ENCODE peak calls at places on chromosomes 1 and 21, in five cellular contexts. X is lung microvascular endothelial cell; N is tibial nerve; H is endothelial cell; Q is stimulated activated naive B cell treated with anti-CD40 and anti-IgM and Interleukin-4, amounts not matched to agents 10 μg/mL and 1 μg/mL and 100 μg/mL, for 72 hours. B is an unnamed sample.

GRCh38 chr21:40049031-40049958 is 182.1 kb downstream of the PCP4 start:
- DNase-seq in X (no peak), N (no peak), H (no peak), Q (no peak), B (no peak)

GRCh38 chr1:201363455-201363854 is 14.0 kb downstream of the TNNT2 start:
- DNase-seq in X (no peak), N (no peak), H (no peak), Q (no peak), B (no peak)

GRCh38 chr1:169601096-169601881 is 15.0 kb upstream of the F5 start:
- DNase-seq in X (peak; percentile 51), N (no peak), H (no peak), Q (no peak), B (peak; percentile 56)

GRCh38 chr21:37463083-37463780 is 96.7 kb downstream of the DYRK1A start:
- DNase-seq in X (peak; percentile 61), N (no peak), H (no peak), Q (no peak), B (no peak)

GRCh38 chr1:153495536-153495935 is 35.1 kb upstream of the S100A7 start:
- DNase-seq in X (no peak), N (no peak), H (no peak), Q (no peak), B (no peak)

GRCh38 chr1:157073944-157074685 is 25.5 kb downstream of the ETV3L start:
- DNase-seq in X (peak; percentile 83), N (peak; percentile 37), H (peak; percentile 73), Q (peak; percentile 26), B (peak; percentile 73)

GRCh38 chr1:181469829-181470228 is 13.5 kb upstream of the CACNA1E start:
- DNase-seq in X (no peak), N (no peak), H (no peak), Q (no peak), B (no peak)

GRCh38 chr1:147214842-147215539 is 10.1 kb downstream of the FMO5 start:
- DNase-seq in X (no peak), N (no peak), H (no peak), Q (no peak), B (no peak)

GRCh38 chr1:168161459-168161858 is 17.3 kb upstream of the TIPRL start:
- DNase-seq in X (no peak), N (no peak), H (no peak), Q (no peak), B (no peak)

GRCh38 chr1:231196728-231197127 is 34.9 kb downstream of the TRIM67 start:
- DNase-seq in X (no peak), N (no peak), H (no peak), Q (no peak), B (no peak)

GRCh38 chr1:36359911-36360310 is 25.8 kb downstream of the STK40 start:
- DNase-seq in X (peak; percentile 60), N (no peak), H (no peak), Q (no peak), B (no peak)

GRCh38 chr1:39573736-39574624 is 2.6 kb downstream of the PABPC4 start:
- DNase-seq in X (peak; percentile 47), N (no peak), H (no peak), Q (no peak), B (no peak)

GRCh38 chr21:15495965-15496364 is 233.8 kb upstream of the USP25 start:
- DNase-seq in X (peak; percentile 17), N (no peak), H (no peak), Q (no peak), B (no peak)

GRCh38 chr1:182614796-182615451 is 10.7 kb upstream of the RGS16 start:
- DNase-seq in X (peak; percentile 72), N (peak; percentile 51), H (peak; percentile 69), Q (peak; percentile 64), B (peak; percentile 55)

GRCh38 chr1:91884459-91885290 is 1.3 kb downstream of the TGFBR3 start:
- DNase-seq in X (peak; percentile 46), N (no peak), H (peak; percentile 34), Q (no peak), B (no peak)

GRCh38 chr1:153364181-153364580 is 6.5 kb downstream of the S100A9 start:
- DNase-seq in X (no peak), N (no peak), H (no peak), Q (no peak), B (no peak)

GRCh38 chr1:39269791-39270342 is 65.4 kb downstream of the MACF1 start:
- DNase-seq in X (no peak), N (no peak), H (no peak), Q (peak; percentile 74), B (peak; percentile 56)

GRCh38 chr1:204180133-204180532 is 14.0 kb upstream of the REN start:
- DNase-seq in X (no peak), N (no peak), H (no peak), Q (no peak), B (no peak)

GRCh38 chr1:109186704-109187071 is 27.0 kb upstream of the SARS1 start:
- DNase-seq in X (no peak), N (no peak), H (no peak), Q (no peak), B (no peak)

GRCh38 chr1:67464741-67465140 is 34.5 kb upstream of the SERBP1 start:
- DNase-seq in X (no peak), N (no peak), H (no peak), Q (no peak), B (no peak)

GRCh38 chr21:41250519-41250918 is 66.1 kb upstream of the FAM3B start:
- DNase-seq in X (peak; percentile 74), N (no peak), H (no peak), Q (no peak), B (no peak)

GRCh38 chr1:159663547-159663946 is 50.8 kb downstream of the CRP start:
- DNase-seq in X (no peak), N (no peak), H (no peak), Q (no peak), B (no peak)

GRCh38 chr1:67719329-67720196 is 34.6 kb downstream of the GADD45A start:
- DNase-seq in X (peak; percentile 84), N (no peak), H (no peak), Q (no peak), B (no peak)

GRCh38 chr1:182163821-182164223 is 102.3 kb upstream of the ZNF648 start:
- DNase-seq in X (no peak), N (peak; percentile 58), H (no peak), Q (no peak), B (no peak)

GRCh38 chr21:28336299-28336698 is 656.4 kb downstream of the LTN1 start:
- DNase-seq in X (peak; percentile 71), N (no peak), H (no peak), Q (no peak), B (no peak)

GRCh38 chr21:45104560-45104959 is 30.2 kb downstream of the ADARB1 start:
- DNase-seq in X (peak; percentile 43), N (no peak), H (no peak), Q (peak; percentile 72), B (peak; percentile 71)

GRCh38 chr1:5507340-5507739 is 484.9 kb downstream of the NPHP4 start:
- DNase-seq in X (no peak), N (no peak), H (no peak), Q (no peak), B (no peak)

GRCh38 chr1:16925635-16926490 is 4.1 kb downstream of the CROCC start:
- DNase-seq in X (peak; percentile 6), N (no peak), H (no peak), Q (no peak), B (peak; percentile 42)

GRCh38 chr1:172414331-172414730 is 6.2 kb upstream of the C1orf105 start:
- DNase-seq in X (peak; percentile 9), N (no peak), H (no peak), Q (no peak), B (no peak)

GRCh38 chr1:204044448-204044847 is 28.5 kb upstream of the SOX13 start:
- DNase-seq in X (no peak), N (no peak), H (no peak), Q (no peak), B (no peak)

GRCh38 chr1:230858918-230859819 is 9.2 kb downstream of the C1orf198 start:
- DNase-seq in X (no peak), N (peak; percentile 35), H (no peak), Q (no peak), B (no peak)

GRCh38 chr1:228218513-228219244 is 10.8 kb downstream of the OBSCN start:
- DNase-seq in X (no peak), N (no peak), H (no peak), Q (no peak), B (no peak)

GRCh38 chr1:216640100-216640499 is 83.1 kb downstream of the ESRRG start:
- DNase-seq in X (no peak), N (no peak), H (no peak), Q (no peak), B (no peak)

GRCh38 chr21:20276954-20277353 is 721.3 kb upstream of the NCAM2 start:
- DNase-seq in X (no peak), N (no peak), H (no peak), Q (no peak), B (no peak)

GRCh38 chr21:43865471-43866181 is 603 bp downstream of the AGPAT3 start:
- DNase-seq in X (peak; percentile 55), N (no peak), H (no peak), Q (no peak), B (peak; percentile 85)

GRCh38 chr1:230277201-230277771 is 148.8 kb downstream of the PGBD5 start:
- DNase-seq in X (no peak), N (no peak), H (no peak), Q (no peak), B (no peak)

GRCh38 chr1:92961131-92961895 is at the start of gene DIPK1A:
- DNase-seq in X (peak; percentile 62), N (peak; percentile 45), H (peak; percentile 83), Q (peak; percentile 73), B (peak; percentile 90)

GRCh38 chr1:162951553-162952315 is 90.8 kb upstream of the CCDC190 start:
- DNase-seq in X (peak; percentile 18), N (no peak), H (no peak), Q (no peak), B (no peak)

GRCh38 chr1:229991724-229992333 is 75.2 kb upstream of the GALNT2 start:
- DNase-seq in X (no peak), N (no peak), H (no peak), Q (no peak), B (no peak)